ENCODE peak calls at places on chromosomes 11 and 22, in eight cellular contexts. One of them, this sample, is unnamed.

GRCh38 chr22:30649430-30650007 is 13.9 kb downstream of the SLC35E4 start:
- DNase-seq in transverse colon: peak
- DNase-seq in stimulated activated CD4-positive, alpha-beta T cell treated with anti-CD3 and anti-CD28 coated beads, TNF-alpha, amount 100 ng/mL, for 1 hour: peak
- DNase-seq in DND-41: no peak
- DNase-seq in SJSA1: no peak
- DNase-seq in mammary epithelial cell: peak
- DNase-seq in stimulated activated CD8-positive, alpha-beta memory T cell treated with anti-CD3 and anti-CD28 coated beads, Interleukin-15, amount 100 ng/mL, for 1 hour: peak
- DNase-seq in Calu3: peak
- DNase-seq in this sample: peak

GRCh38 chr11:22666700-22667439 is 459 bp downstream of the GAS2 start:
- DNase-seq in mammary epithelial cell: no peak
- DNase-seq in Calu3: peak
- DNase-seq in stimulated activated CD8-positive, alpha-beta memory T cell treated with anti-CD3 and anti-CD28 coated beads, Interleukin-15, amount 100 ng/mL, for 1 hour: no peak
- DNase-seq in stimulated activated CD4-positive, alpha-beta T cell treated with anti-CD3 and anti-CD28 coated beads, TNF-alpha, amount 100 ng/mL, for 1 hour: no peak
- DNase-seq in SJSA1: peak
- DNase-seq in transverse colon: peak
- DNase-seq in DND-41: no peak
- DNase-seq in this sample: no peak

GRCh38 chr22:17706451-17706900 is 67.8 kb downstream of the BID start:
- DNase-seq in stimulated activated CD8-positive, alpha-beta memory T cell treated with anti-CD3 and anti-CD28 coated beads, Interleukin-15, amount 100 ng/mL, for 1 hour: no peak
- DNase-seq in SJSA1: peak
- DNase-seq in Calu3: peak
- DNase-seq in DND-41: peak
- DNase-seq in mammary epithelial cell: peak
- DNase-seq in stimulated activated CD4-positive, alpha-beta T cell treated with anti-CD3 and anti-CD28 coated beads, TNF-alpha, amount 100 ng/mL, for 1 hour: no peak
- DNase-seq in transverse colon: peak
- DNase-seq in this sample: no peak

GRCh38 chr11:36306888-36307287 is 10.8 kb downstream of the PRR5L start:
- DNase-seq in DND-41: peak
- DNase-seq in transverse colon: no peak
- DNase-seq in mammary epithelial cell: no peak
- DNase-seq in stimulated activated CD4-positive, alpha-beta T cell treated with anti-CD3 and anti-CD28 coated beads, TNF-alpha, amount 100 ng/mL, for 1 hour: no peak
- DNase-seq in stimulated activated CD8-positive, alpha-beta memory T cell treated with anti-CD3 and anti-CD28 coated beads, Interleukin-15, amount 100 ng/mL, for 1 hour: no peak
- DNase-seq in Calu3: no peak
- DNase-seq in SJSA1: peak
- DNase-seq in this sample: no peak

GRCh38 chr11:57798905-57799559 is 37.4 kb downstream of the CTNND1 start:
- DNase-seq in SJSA1: no peak
- DNase-seq in Calu3: peak
- DNase-seq in stimulated activated CD8-positive, alpha-beta memory T cell treated with anti-CD3 and anti-CD28 coated beads, Interleukin-15, amount 100 ng/mL, for 1 hour: no peak
- DNase-seq in mammary epithelial cell: peak
- DNase-seq in DND-41: no peak
- DNase-seq in transverse colon: peak
- DNase-seq in stimulated activated CD4-positive, alpha-beta T cell treated with anti-CD3 and anti-CD28 coated beads, TNF-alpha, amount 100 ng/mL, for 1 hour: no peak
- DNase-seq in this sample: no peak

GRCh38 chr22:49910229-49911155 is 7.7 kb downstream of the ALG12 start:
- DNase-seq in DND-41: no peak
- DNase-seq in stimulated activated CD8-positive, alpha-beta memory T cell treated with anti-CD3 and anti-CD28 coated beads, Interleukin-15, amount 100 ng/mL, for 1 hour: no peak
- DNase-seq in transverse colon: no peak
- DNase-seq in Calu3: no peak
- DNase-seq in SJSA1: no peak
- DNase-seq in stimulated activated CD4-positive, alpha-beta T cell treated with anti-CD3 and anti-CD28 coated beads, TNF-alpha, amount 100 ng/mL, for 1 hour: no peak
- DNase-seq in mammary epithelial cell: no peak
- DNase-seq in this sample: no peak

GRCh38 chr22:43377486-43377995 is 34.3 kb upstream of the MPPED1 start:
- DNase-seq in mammary epithelial cell: no peak
- DNase-seq in stimulated activated CD4-positive, alpha-beta T cell treated with anti-CD3 and anti-CD28 coated beads, TNF-alpha, amount 100 ng/mL, for 1 hour: no peak
- DNase-seq in DND-41: no peak
- DNase-seq in stimulated activated CD8-positive, alpha-beta memory T cell treated with anti-CD3 and anti-CD28 coated beads, Interleukin-15, amount 100 ng/mL, for 1 hour: no peak
- DNase-seq in Calu3: no peak
- DNase-seq in SJSA1: no peak
- DNase-seq in transverse colon: no peak
- DNase-seq in this sample: no peak

GRCh38 chr11:2777871-2778629 is 78.3 kb upstream of the KCNQ1OT1 start:
- DNase-seq in SJSA1: no peak
- DNase-seq in mammary epithelial cell: no peak
- DNase-seq in stimulated activated CD8-positive, alpha-beta memory T cell treated with anti-CD3 and anti-CD28 coated beads, Interleukin-15, amount 100 ng/mL, for 1 hour: no peak
- DNase-seq in stimulated activated CD4-positive, alpha-beta T cell treated with anti-CD3 and anti-CD28 coated beads, TNF-alpha, amount 100 ng/mL, for 1 hour: no peak
- DNase-seq in Calu3: peak
- DNase-seq in transverse colon: no peak
- DNase-seq in DND-41: no peak
- DNase-seq in this sample: peak

GRCh38 chr11:124938206-124938765 is 2.4 kb upstream of the HEPACAM start:
- DNase-seq in Calu3: no peak
- DNase-seq in mammary epithelial cell: no peak
- DNase-seq in stimulated activated CD4-positive, alpha-beta T cell treated with anti-CD3 and anti-CD28 coated beads, TNF-alpha, amount 100 ng/mL, for 1 hour: no peak
- DNase-seq in transverse colon: no peak
- DNase-seq in SJSA1: no peak
- DNase-seq in DND-41: no peak
- DNase-seq in stimulated activated CD8-positive, alpha-beta memory T cell treated with anti-CD3 and anti-CD28 coated beads, Interleukin-15, amount 100 ng/mL, for 1 hour: no peak
- DNase-seq in this sample: no peak

GRCh38 chr22:24466831-24467249 is 28.3 kb upstream of the UPB1 start:
- DNase-seq in SJSA1: peak
- DNase-seq in transverse colon: no peak
- DNase-seq in Calu3: peak
- DNase-seq in mammary epithelial cell: no peak
- DNase-seq in stimulated activated CD4-positive, alpha-beta T cell treated with anti-CD3 and anti-CD28 coated beads, TNF-alpha, amount 100 ng/mL, for 1 hour: no peak
- DNase-seq in DND-41: no peak
- DNase-seq in stimulated activated CD8-positive, alpha-beta memory T cell treated with anti-CD3 and anti-CD28 coated beads, Interleukin-15, amount 100 ng/mL, for 1 hour: no peak
- DNase-seq in this sample: no peak

GRCh38 chr11:11691296-11692141 is 69.7 kb upstream of the GALNT18 start:
- DNase-seq in mammary epithelial cell: no peak
- DNase-seq in stimulated activated CD4-positive, alpha-beta T cell treated with anti-CD3 and anti-CD28 coated beads, TNF-alpha, amount 100 ng/mL, for 1 hour: no peak
- DNase-seq in DND-41: no peak
- DNase-seq in SJSA1: no peak
- DNase-seq in stimulated activated CD8-positive, alpha-beta memory T cell treated with anti-CD3 and anti-CD28 coated beads, Interleukin-15, amount 100 ng/mL, for 1 hour: no peak
- DNase-seq in Calu3: no peak
- DNase-seq in transverse colon: no peak
- DNase-seq in this sample: no peak

GRCh38 chr11:61480936-61481335 is 27.6 kb upstream of the LRRC10B start:
- DNase-seq in transverse colon: peak
- DNase-seq in stimulated activated CD4-positive, alpha-beta T cell treated with anti-CD3 and anti-CD28 coated beads, TNF-alpha, amount 100 ng/mL, for 1 hour: no peak
- DNase-seq in stimulated activated CD8-positive, alpha-beta memory T cell treated with anti-CD3 and anti-CD28 coated beads, Interleukin-15, amount 100 ng/mL, for 1 hour: no peak
- DNase-seq in Calu3: peak
- DNase-seq in DND-41: peak
- DNase-seq in SJSA1: no peak
- DNase-seq in mammary epithelial cell: peak
- DNase-seq in this sample: no peak

GRCh38 chr22:36461665-36462474 is 19.6 kb downstream of the TXN2 start:
- DNase-seq in transverse colon: no peak
- DNase-seq in stimulated activated CD8-positive, alpha-beta memory T cell treated with anti-CD3 and anti-CD28 coated beads, Interleukin-15, amount 100 ng/mL, for 1 hour: no peak
- DNase-seq in SJSA1: peak
- DNase-seq in stimulated activated CD4-positive, alpha-beta T cell treated with anti-CD3 and anti-CD28 coated beads, TNF-alpha, amount 100 ng/mL, for 1 hour: no peak
- DNase-seq in DND-41: no peak
- DNase-seq in mammary epithelial cell: peak
- DNase-seq in Calu3: peak
- DNase-seq in this sample: no peak

GRCh38 chr22:19848298-19849224 is 6.1 kb downstream of the GNB1L start:
- DNase-seq in stimulated activated CD4-positive, alpha-beta T cell treated with anti-CD3 and anti-CD28 coated beads, TNF-alpha, amount 100 ng/mL, for 1 hour: no peak
- DNase-seq in mammary epithelial cell: peak
- DNase-seq in SJSA1: no peak
- DNase-seq in transverse colon: peak
- DNase-seq in Calu3: peak
- DNase-seq in DND-41: no peak
- DNase-seq in stimulated activated CD8-positive, alpha-beta memory T cell treated with anti-CD3 and anti-CD28 coated beads, Interleukin-15, amount 100 ng/mL, for 1 hour: no peak
- DNase-seq in this sample: no peak